ENCODE peak calls at places on chromosomes 6 and 20, in five cellular contexts. I, B, J, G and H are unnamed samples.
A peak's percentile ranks its signal among the peaks of the same experiment; 100 is the strongest.

GRCh38 chr6:168133707-168134398 is 54.8 kb upstream of the FRMD1 start:
- DNase-seq in B (no peak), G (no peak), I (no peak), J (no peak), H (no peak)

GRCh38 chr6:82525775-82526515 is 162.3 kb downstream of the TPBG start:
- DNase-seq in I (peak; percentile 50), G (no peak), B (no peak), J (no peak), H (no peak)

GRCh38 chr6:70973591-70973990 is 16.7 kb upstream of the B3GAT2 start:
- DNase-seq in J (no peak), I (no peak), G (no peak), B (no peak), H (no peak)

GRCh38 chr20:35660122-35660937 is 4.4 kb downstream of the CPNE1 start:
- DNase-seq in G (no peak), B (no peak), J (no peak), I (no peak), H (no peak)

GRCh38 chr6:85644374-85644762 is 1.7 kb upstream of the SYNCRIP start:
- DNase-seq in B (peak; percentile 9), J (no peak), G (no peak), I (no peak), H (no peak)

GRCh38 chr6:133436652-133437051 is 195.5 kb downstream of the EYA4 start:
- DNase-seq in J (no peak), B (no peak), G (no peak), I (no peak), H (no peak)

GRCh38 chr6:95017922-95018321 is 559.4 kb upstream of the MANEA start:
- DNase-seq in B (no peak), I (no peak), J (no peak), G (no peak), H (no peak)

GRCh38 chr6:20117474-20117873 is 94.8 kb downstream of the MBOAT1 start:
- DNase-seq in B (no peak), G (no peak), J (no peak), I (no peak), H (no peak)

GRCh38 chr6:74928203-74928602 is 277.6 kb downstream of the COL12A1 start:
- DNase-seq in J (no peak), I (no peak), G (no peak), B (no peak), H (no peak)

GRCh38 chr6:98323605-98324004 is 510.8 kb upstream of the POU3F2 start:
- DNase-seq in I (no peak), G (no peak), B (no peak), J (no peak), H (no peak)

GRCh38 chr20:33995053-33995816 is 1.5 kb downstream of the RALY start:
- DNase-seq in B (no peak), I (no peak), J (no peak), G (no peak), H (peak; percentile 7)

DNA sequence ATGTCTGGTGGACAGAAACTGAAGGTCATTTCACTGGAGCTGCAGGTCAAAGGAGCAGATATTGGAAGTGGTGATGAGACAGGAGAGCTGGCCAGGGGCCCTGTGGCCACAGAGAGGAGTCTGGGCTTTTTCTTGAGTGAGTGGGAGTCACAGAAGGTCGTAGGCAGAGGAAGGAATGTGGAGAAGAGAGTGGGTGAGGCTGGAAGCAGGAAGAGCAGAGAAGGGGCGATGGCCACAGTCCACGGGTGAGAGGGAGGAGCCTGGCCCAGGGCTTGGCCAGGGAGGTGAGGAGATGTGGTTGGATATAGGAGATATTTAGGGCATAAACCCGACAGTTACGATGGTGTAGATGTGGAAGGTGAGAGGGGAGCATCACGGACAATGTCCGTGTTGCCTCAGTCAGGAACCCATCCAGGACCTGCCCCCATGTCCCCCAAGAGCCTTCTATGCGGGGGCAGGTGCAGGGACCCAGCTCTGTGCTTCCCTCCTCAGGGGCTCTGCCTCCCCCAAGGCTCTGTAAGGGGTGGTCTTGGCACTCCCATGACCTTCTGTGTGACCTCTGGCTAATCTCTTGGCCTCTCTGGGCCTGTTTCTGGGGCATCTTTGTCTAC is 150.5 kb upstream of the PTPN1 start:
- DNase-seq in B (no peak), I (no peak), J (no peak), G (no peak), H (no peak)
- H3K27ac ChIP-seq in B (peak overlapping the region; percentile 31), I (no peak overlapping the region), J (no peak overlapping the region), G (no peak overlapping the region), H (no peak overlapping the region)

DNA sequence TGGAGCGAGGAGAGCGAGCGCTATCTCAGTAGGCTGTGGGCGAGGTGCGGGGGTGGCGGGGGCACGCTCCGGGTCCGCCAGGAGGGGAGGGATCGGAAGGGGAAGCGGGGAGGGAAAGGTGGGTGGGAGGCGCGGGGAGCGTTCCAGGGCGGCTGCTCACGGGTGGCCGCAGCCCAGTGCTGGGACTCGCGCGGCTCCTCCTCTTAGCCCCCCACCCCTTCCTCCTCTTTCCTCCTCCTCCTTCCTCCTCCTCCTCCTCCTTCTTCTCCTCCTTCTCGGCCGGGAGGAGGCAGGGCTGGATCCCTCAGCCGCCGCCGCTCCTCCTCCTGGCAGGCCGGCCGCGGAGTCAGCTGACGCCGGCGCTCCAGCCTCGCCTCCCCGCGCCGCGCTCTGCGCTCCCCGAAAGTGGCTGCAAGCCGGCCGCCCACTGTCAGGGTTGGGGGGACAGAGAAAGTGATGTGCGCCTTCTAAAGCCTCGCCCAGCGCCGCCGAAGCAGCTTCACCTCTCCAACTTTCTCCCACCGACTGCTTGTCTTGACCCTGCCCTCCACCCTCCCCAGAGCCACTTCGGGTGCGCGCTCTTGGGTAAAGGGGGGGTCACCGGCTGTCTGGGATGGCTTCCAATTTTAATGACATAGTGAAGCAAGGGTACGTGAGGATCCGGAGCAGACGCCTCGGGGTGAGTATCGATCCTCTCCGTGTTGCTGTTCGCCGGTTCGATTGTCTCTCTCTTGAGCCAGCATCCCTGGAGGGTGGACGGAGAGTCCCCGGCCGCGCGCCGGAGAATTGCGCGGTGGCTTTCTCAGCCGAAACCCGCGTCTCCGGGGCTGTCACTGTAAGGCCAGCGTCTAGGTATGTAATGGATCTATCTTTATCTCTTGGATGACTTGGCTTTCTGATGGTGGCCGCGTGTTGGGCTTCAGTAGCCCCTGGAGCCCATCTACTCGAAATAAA is at the start of gene DOK5:
- DNase-seq in I (peak; percentile 24), G (no peak), B (no peak), J (no peak), H (peak; percentile 29)
- TF ChIP-seq MAX in I (no peak), G (no peak), B (no peak), J (no peak), H (no peak)

GRCh38 chr20:20228351-20228750 is 139.6 kb upstream of the INSM1 start:
- DNase-seq in J (no peak), G (no peak), I (no peak), B (no peak), H (no peak)
- H3K27ac ChIP-seq in J (no peak overlapping the region), G (no peak overlapping the region), I (no peak overlapping the region), B (no peak overlapping the region), H (no peak overlapping the region)

GRCh38 chr6:105855433-105855832 is 230.7 kb upstream of the PRDM1 start:
- DNase-seq in J (no peak), B (no peak), G (no peak), I (no peak), H (no peak)

GRCh38 chr6:105849741-105850140 is 236.4 kb upstream of the PRDM1 start:
- DNase-seq in G (no peak), I (no peak), B (no peak), J (no peak), H (no peak)

GRCh38 chr6:105851181-105851580 is 235.0 kb upstream of the PRDM1 start:
- DNase-seq in I (no peak), G (no peak), B (no peak), J (no peak), H (no peak)

GRCh38 chr6:105850636-105851035 is 235.5 kb upstream of the PRDM1 start:
- DNase-seq in J (no peak), I (no peak), G (no peak), B (no peak), H (no peak)

DNA sequence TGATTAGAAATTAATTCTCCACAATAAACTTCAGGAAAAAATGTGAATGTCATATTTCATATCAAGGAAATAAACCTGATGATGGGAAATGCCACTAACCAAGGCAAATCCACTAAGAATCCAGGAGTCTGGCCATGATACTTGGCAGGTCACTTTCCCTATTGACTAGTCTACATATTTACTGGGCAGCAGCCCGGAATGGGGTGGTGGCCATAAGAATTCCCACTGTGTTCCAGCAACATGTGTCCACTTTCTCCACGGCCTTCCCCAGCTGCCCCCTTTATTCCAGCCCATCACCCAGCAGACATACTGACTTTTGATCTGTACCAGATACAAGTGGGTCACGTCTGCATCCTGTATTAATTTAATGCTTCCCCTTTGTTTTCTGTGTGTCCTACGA is 234.6 kb upstream of the PRDM1 start:
- DNase-seq in B (no peak), J (no peak), G (no peak), I (no peak), H (no peak)
- TF ChIP-seq MAX in B (no peak), J (no peak), G (no peak), I (no peak), H (no peak)